ENCODE peak calls at places on chromosomes 5 and 9, in seven cellular contexts. One of them, this sample, is unnamed.

GRCh38 chr5:131382407-131383395 is 118.8 kb downstream of the CDC42SE2 start:
- DNase-seq in mesendoderm: peak
- DNase-seq in neuronal stem cell: peak
- DNase-seq in IMR-90: peak
- DNase-seq in mesenchymal stem cell: peak
- DNase-seq in H1: no peak
- DNase-seq in H9: peak
- DNase-seq in this sample: peak

GRCh38 chr9:131721096-131721495 is 18.8 kb downstream of the RAPGEF1 start:
- DNase-seq in mesendoderm: no peak
- DNase-seq in H1: no peak
- DNase-seq in mesenchymal stem cell: no peak
- DNase-seq in H9: no peak
- DNase-seq in IMR-90: no peak
- DNase-seq in neuronal stem cell: no peak
- DNase-seq in this sample: no peak

GRCh38 chr9:130118841-130119520 is 53.2 kb upstream of the NCS1 start:
- DNase-seq in mesendoderm: peak
- DNase-seq in neuronal stem cell: no peak
- DNase-seq in mesenchymal stem cell: peak
- DNase-seq in H9: peak
- DNase-seq in IMR-90: peak
- DNase-seq in H1: no peak
- DNase-seq in this sample: no peak

GRCh38 chr9:137179761-137180160 is 7.9 kb upstream of the TMEM210 start:
- DNase-seq in IMR-90: no peak
- DNase-seq in mesenchymal stem cell: no peak
- DNase-seq in neuronal stem cell: no peak
- DNase-seq in mesendoderm: no peak
- DNase-seq in H9: no peak
- DNase-seq in H1: no peak
- DNase-seq in this sample: no peak

GRCh38 chr5:79886940-79887339 is 104.1 kb downstream of the MTX3 start:
- DNase-seq in H9: no peak
- DNase-seq in mesenchymal stem cell: no peak
- DNase-seq in neuronal stem cell: no peak
- DNase-seq in mesendoderm: no peak
- DNase-seq in IMR-90: no peak
- DNase-seq in H1: no peak
- DNase-seq in this sample: no peak

GRCh38 chr5:143205386-143205785 is 198.1 kb downstream of the NR3C1 start:
- DNase-seq in mesenchymal stem cell: peak
- DNase-seq in neuronal stem cell: no peak
- DNase-seq in mesendoderm: no peak
- DNase-seq in H1: no peak
- DNase-seq in H9: no peak
- DNase-seq in IMR-90: peak
- DNase-seq in this sample: peak

GRCh38 chr9:72539824-72540347 is 18.5 kb downstream of the TMC1 start:
- DNase-seq in H9: peak
- DNase-seq in IMR-90: no peak
- DNase-seq in mesenchymal stem cell: no peak
- DNase-seq in neuronal stem cell: no peak
- DNase-seq in H1: no peak
- DNase-seq in mesendoderm: no peak
- DNase-seq in this sample: no peak

GRCh38 chr5:115343855-115344254 is 47.4 kb upstream of the CCDC112 start:
- DNase-seq in mesendoderm: no peak
- DNase-seq in neuronal stem cell: no peak
- DNase-seq in IMR-90: peak
- DNase-seq in H9: no peak
- DNase-seq in H1: no peak
- DNase-seq in mesenchymal stem cell: peak
- DNase-seq in this sample: no peak

GRCh38 chr9:20621553-20622329 is 558 bp downstream of the MLLT3 start:
- DNase-seq in neuronal stem cell: peak
- DNase-seq in mesenchymal stem cell: peak
- DNase-seq in H1: peak
- DNase-seq in IMR-90: peak
- DNase-seq in H9: peak
- DNase-seq in mesendoderm: peak
- DNase-seq in this sample: peak

GRCh38 chr5:124343451-124343867 is 403.0 kb downstream of the ZNF608 start:
- DNase-seq in neuronal stem cell: no peak
- DNase-seq in H1: no peak
- DNase-seq in H9: no peak
- DNase-seq in mesenchymal stem cell: peak
- DNase-seq in IMR-90: peak
- DNase-seq in mesendoderm: no peak
- DNase-seq in this sample: no peak

GRCh38 chr5:66684663-66685062 is 88.5 kb downstream of the MAST4 start:
- DNase-seq in mesenchymal stem cell: no peak
- DNase-seq in mesendoderm: no peak
- DNase-seq in H1: no peak
- DNase-seq in neuronal stem cell: no peak
- DNase-seq in IMR-90: no peak
- DNase-seq in H9: no peak
- DNase-seq in this sample: no peak

GRCh38 chr9:121634800-121635261 is 16.6 kb upstream of the DAB2IP start:
- DNase-seq in IMR-90: peak
- DNase-seq in H1: peak
- DNase-seq in neuronal stem cell: peak
- DNase-seq in H9: peak
- DNase-seq in mesendoderm: peak
- DNase-seq in mesenchymal stem cell: peak
- DNase-seq in this sample: peak

GRCh38 chr5:76689321-76690026 is 26.5 kb upstream of the F2R start:
- DNase-seq in IMR-90: peak
- DNase-seq in H1: no peak
- DNase-seq in mesendoderm: no peak
- DNase-seq in neuronal stem cell: no peak
- DNase-seq in mesenchymal stem cell: peak
- DNase-seq in H9: no peak
- DNase-seq in this sample: no peak

GRCh38 chr9:35923927-35924763 is 14.9 kb downstream of the SPAAR start:
- DNase-seq in IMR-90: peak
- DNase-seq in neuronal stem cell: no peak
- DNase-seq in mesenchymal stem cell: peak
- DNase-seq in mesendoderm: no peak
- DNase-seq in H1: no peak
- DNase-seq in H9: no peak
- DNase-seq in this sample: peak

GRCh38 chr9:80664327-80665210 is 1024.8 kb downstream of the TLE1 start:
- DNase-seq in mesenchymal stem cell: peak
- DNase-seq in mesendoderm: peak
- DNase-seq in H1: no peak
- DNase-seq in IMR-90: peak
- DNase-seq in H9: no peak
- DNase-seq in neuronal stem cell: no peak
- DNase-seq in this sample: no peak

GRCh38 chr9:83445703-83446102 is 92.5 kb downstream of the FRMD3 start:
- DNase-seq in IMR-90: no peak
- DNase-seq in mesenchymal stem cell: no peak
- DNase-seq in neuronal stem cell: no peak
- DNase-seq in H9: no peak
- DNase-seq in mesendoderm: no peak
- DNase-seq in H1: no peak
- DNase-seq in this sample: peak

GRCh38 chr9:136232964-136233363 is 12.6 kb downstream of the QSOX2 start:
- DNase-seq in H1: no peak
- DNase-seq in mesenchymal stem cell: no peak
- DNase-seq in mesendoderm: no peak
- DNase-seq in neuronal stem cell: no peak
- DNase-seq in H9: no peak
- DNase-seq in IMR-90: no peak
- DNase-seq in this sample: no peak

GRCh38 chr5:64331597-64332277 is 166.1 kb downstream of the RNF180 start:
- DNase-seq in neuronal stem cell: no peak
- DNase-seq in mesenchymal stem cell: no peak
- DNase-seq in H9: no peak
- DNase-seq in mesendoderm: no peak
- DNase-seq in IMR-90: no peak
- DNase-seq in H1: no peak
- DNase-seq in this sample: no peak

GRCh38 chr5:121273818-121274433 is 577.8 kb upstream of the FTMT start:
- DNase-seq in H1: no peak
- DNase-seq in neuronal stem cell: no peak
- DNase-seq in mesenchymal stem cell: peak
- DNase-seq in mesendoderm: peak
- DNase-seq in IMR-90: peak
- DNase-seq in H9: no peak
- DNase-seq in this sample: no peak

GRCh38 chr9:112819635-112820496 is 69.3 kb downstream of the SNX30 start:
- DNase-seq in neuronal stem cell: peak
- DNase-seq in H1: no peak
- DNase-seq in mesenchymal stem cell: peak
- DNase-seq in mesendoderm: peak
- DNase-seq in H9: peak
- DNase-seq in IMR-90: peak
- DNase-seq in this sample: peak

GRCh38 chr5:153629027-153629426 is 138.6 kb downstream of the GRIA1 start:
- DNase-seq in mesenchymal stem cell: peak
- DNase-seq in mesendoderm: peak
- DNase-seq in neuronal stem cell: peak
- DNase-seq in IMR-90: peak
- DNase-seq in H9: peak
- DNase-seq in H1: peak
- DNase-seq in this sample: peak

GRCh38 chr9:698937-699336 is 142.6 kb upstream of the DMRT1 start:
- DNase-seq in H9: no peak
- DNase-seq in IMR-90: no peak
- DNase-seq in neuronal stem cell: no peak
- DNase-seq in H1: no peak
- DNase-seq in mesenchymal stem cell: peak
- DNase-seq in mesendoderm: no peak
- DNase-seq in this sample: no peak

GRCh38 chr9:698276-698675 is 143.2 kb upstream of the DMRT1 start:
- DNase-seq in H9: no peak
- DNase-seq in mesenchymal stem cell: peak
- DNase-seq in IMR-90: peak
- DNase-seq in mesendoderm: no peak
- DNase-seq in H1: no peak
- DNase-seq in neuronal stem cell: no peak
- DNase-seq in this sample: peak

GRCh38 chr9:695252-695651 is 146.2 kb upstream of the DMRT1 start:
- DNase-seq in mesenchymal stem cell: no peak
- DNase-seq in neuronal stem cell: no peak
- DNase-seq in IMR-90: no peak
- DNase-seq in H9: no peak
- DNase-seq in H1: no peak
- DNase-seq in mesendoderm: no peak
- DNase-seq in this sample: no peak

GRCh38 chr9:694499-695154 is 146.9 kb upstream of the DMRT1 start:
- DNase-seq in H1: no peak
- DNase-seq in IMR-90: peak
- DNase-seq in mesenchymal stem cell: peak
- DNase-seq in neuronal stem cell: no peak
- DNase-seq in H9: no peak
- DNase-seq in mesendoderm: no peak
- DNase-seq in this sample: peak

DNA sequence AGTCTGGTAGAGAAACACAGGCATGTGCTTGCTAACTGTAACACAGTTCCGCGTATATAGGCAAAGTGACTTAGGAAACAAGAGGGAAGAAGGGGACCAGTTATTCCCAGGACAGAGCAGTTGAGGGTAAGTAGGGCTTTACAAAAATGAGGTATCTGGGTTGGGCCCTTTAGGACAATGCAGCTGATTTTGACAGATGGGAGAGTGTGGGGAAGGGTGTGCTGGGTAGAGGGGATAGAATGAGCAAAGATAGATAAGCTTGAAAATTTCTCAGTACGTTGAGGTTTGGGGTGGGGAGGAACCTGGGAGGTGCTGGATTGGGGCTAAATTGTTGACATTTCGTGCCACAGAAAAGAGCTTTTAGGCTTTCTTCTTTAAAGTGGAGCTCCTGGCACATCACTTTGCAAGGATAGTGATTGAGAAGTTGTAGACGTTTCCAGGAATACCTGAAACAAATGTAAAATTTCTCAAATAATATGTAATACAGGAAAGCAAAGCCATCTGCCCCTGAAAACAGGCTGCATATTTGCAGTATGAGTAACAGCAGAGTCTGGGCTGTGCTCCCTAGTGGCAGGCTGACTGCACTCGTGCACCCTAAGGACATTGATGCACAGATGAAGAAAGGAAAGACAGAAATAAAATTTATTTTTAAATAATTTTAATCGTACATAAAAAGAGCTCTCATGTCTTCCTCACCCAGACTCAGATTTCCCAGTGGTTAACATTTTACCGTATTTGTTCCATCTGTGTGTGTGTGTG is 145.0 kb upstream of the DMRT1 start:
- DNase-seq in neuronal stem cell: no peak
- DNase-seq in H1: no peak
- DNase-seq in mesendoderm: peak
- DNase-seq in H9: no peak
- DNase-seq in IMR-90: peak
- DNase-seq in mesenchymal stem cell: peak
- DNase-seq in this sample: peak
- H3K4me2 ChIP-seq in neuronal stem cell: no peak
- H3K4me2 ChIP-seq in H1: no peak
- H3K4me2 ChIP-seq in mesendoderm: no peak
- H3K4me2 ChIP-seq in H9: no peak
- H3K4me2 ChIP-seq in IMR-90: peak
- H3K4me2 ChIP-seq in mesenchymal stem cell: no peak
- H3K4me2 ChIP-seq in this sample: peak

DNA sequence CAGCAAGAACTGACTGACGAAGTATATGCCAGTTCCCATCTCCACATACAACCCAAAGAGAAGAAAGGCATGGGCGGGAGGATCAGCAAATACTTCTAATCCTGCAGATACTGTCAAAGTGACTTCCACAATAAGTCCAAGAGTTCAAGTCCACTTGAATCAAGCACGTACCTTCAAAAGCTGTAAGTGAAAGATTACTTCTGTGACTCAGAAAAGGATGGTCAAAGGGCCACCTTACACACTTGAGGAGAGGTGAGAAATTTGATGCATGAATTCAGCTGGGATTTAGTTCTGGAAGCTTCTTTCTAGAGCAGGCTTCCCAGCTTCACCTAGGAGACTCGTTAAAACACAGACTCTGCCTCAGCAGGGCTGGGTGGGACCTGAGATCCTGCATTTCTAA is 357.5 kb downstream of the GLIS3 start:
- DNase-seq in mesendoderm: peak
- DNase-seq in H1: no peak
- DNase-seq in neuronal stem cell: no peak
- DNase-seq in mesenchymal stem cell: no peak
- DNase-seq in H9: no peak
- DNase-seq in IMR-90: no peak
- DNase-seq in this sample: no peak
- H3K4ac ChIP-seq in mesendoderm: no peak
- H3K4ac ChIP-seq in H1: no peak
- H3K4ac ChIP-seq in neuronal stem cell: no peak
- H3K4ac ChIP-seq in mesenchymal stem cell: no peak
- H3K4ac ChIP-seq in H9: no peak
- H3K4ac ChIP-seq in IMR-90: no peak
- H3K4ac ChIP-seq in this sample: no peak

GRCh38 chr5:178453224-178453623 is 137.0 kb downstream of the COL23A1 start:
- DNase-seq in neuronal stem cell: no peak
- DNase-seq in IMR-90: peak
- DNase-seq in H1: no peak
- DNase-seq in mesendoderm: no peak
- DNase-seq in mesenchymal stem cell: peak
- DNase-seq in H9: no peak
- DNase-seq in this sample: peak
- H2AK5ac ChIP-seq in neuronal stem cell: no peak
- H2AK5ac ChIP-seq in IMR-90: no peak
- H2AK5ac ChIP-seq in H1: no peak
- H2AK5ac ChIP-seq in mesendoderm: no peak
- H2AK5ac ChIP-seq in mesenchymal stem cell: no peak
- H2AK5ac ChIP-seq in H9: no peak
- H2AK5ac ChIP-seq in this sample: no peak

GRCh38 chr9:88746029-88746743 is 211.2 kb downstream of the NXNL2 start:
- DNase-seq in neuronal stem cell: no peak
- DNase-seq in IMR-90: peak
- DNase-seq in mesenchymal stem cell: peak
- DNase-seq in mesendoderm: no peak
- DNase-seq in H1: no peak
- DNase-seq in H9: no peak
- DNase-seq in this sample: no peak
- H3K4me2 ChIP-seq in neuronal stem cell: no peak
- H3K4me2 ChIP-seq in IMR-90: peak
- H3K4me2 ChIP-seq in mesenchymal stem cell: peak
- H3K4me2 ChIP-seq in mesendoderm: no peak
- H3K4me2 ChIP-seq in H1: no peak
- H3K4me2 ChIP-seq in H9: no peak
- H3K4me2 ChIP-seq in this sample: no peak